ENCODE peak calls at places on chromosomes 4 and X, in six cellular contexts. One of them, this sample, is unnamed.

GRCh38 chrX:41664307-41665299 is 24.2 kb upstream of the GPR34 start:
- DNase-seq in stimulated activated CD4-positive, alpha-beta T cell treated with anti-CD3 and anti-CD28 coated beads, TNF-alpha, amount 100 ng/mL, for 24 hours: no peak
- DNase-seq in adipocyte: peak
- DNase-seq in epithelial cell of esophagus: no peak
- DNase-seq in NCI-H1105: no peak
- DNase-seq in stimulated activated naive CD8-positive, alpha-beta T cell treated with anti-CD3 and anti-CD28 coated beads, Interleukin-15, Interleukin-2, amounts not matched to agents 100 U/mL and 50 U/mL, for 24 hours: peak
- DNase-seq in this sample: no peak

GRCh38 chr4:127533028-127533700 is 99.6 kb upstream of the INTU start:
- DNase-seq in stimulated activated CD4-positive, alpha-beta T cell treated with anti-CD3 and anti-CD28 coated beads, TNF-alpha, amount 100 ng/mL, for 24 hours: no peak
- DNase-seq in epithelial cell of esophagus: no peak
- DNase-seq in NCI-H1105: no peak
- DNase-seq in stimulated activated naive CD8-positive, alpha-beta T cell treated with anti-CD3 and anti-CD28 coated beads, Interleukin-15, Interleukin-2, amounts not matched to agents 100 U/mL and 50 U/mL, for 24 hours: no peak
- DNase-seq in adipocyte: peak
- DNase-seq in this sample: no peak

GRCh38 chr4:17713779-17714178 is 67.6 kb downstream of the FAM184B start:
- DNase-seq in NCI-H1105: no peak
- DNase-seq in epithelial cell of esophagus: no peak
- DNase-seq in stimulated activated naive CD8-positive, alpha-beta T cell treated with anti-CD3 and anti-CD28 coated beads, Interleukin-15, Interleukin-2, amounts not matched to agents 100 U/mL and 50 U/mL, for 24 hours: no peak
- DNase-seq in stimulated activated CD4-positive, alpha-beta T cell treated with anti-CD3 and anti-CD28 coated beads, TNF-alpha, amount 100 ng/mL, for 24 hours: no peak
- DNase-seq in adipocyte: no peak
- DNase-seq in this sample: no peak

GRCh38 chr4:100679926-100680325 is 162.1 kb upstream of the EMCN start:
- DNase-seq in adipocyte: no peak
- DNase-seq in epithelial cell of esophagus: no peak
- DNase-seq in stimulated activated naive CD8-positive, alpha-beta T cell treated with anti-CD3 and anti-CD28 coated beads, Interleukin-15, Interleukin-2, amounts not matched to agents 100 U/mL and 50 U/mL, for 24 hours: no peak
- DNase-seq in stimulated activated CD4-positive, alpha-beta T cell treated with anti-CD3 and anti-CD28 coated beads, TNF-alpha, amount 100 ng/mL, for 24 hours: no peak
- DNase-seq in NCI-H1105: peak
- DNase-seq in this sample: no peak

GRCh38 chrX:109890910-109891502 is 111.9 kb upstream of the TMEM164 start:
- DNase-seq in stimulated activated naive CD8-positive, alpha-beta T cell treated with anti-CD3 and anti-CD28 coated beads, Interleukin-15, Interleukin-2, amounts not matched to agents 100 U/mL and 50 U/mL, for 24 hours: peak
- DNase-seq in NCI-H1105: peak
- DNase-seq in adipocyte: peak
- DNase-seq in stimulated activated CD4-positive, alpha-beta T cell treated with anti-CD3 and anti-CD28 coated beads, TNF-alpha, amount 100 ng/mL, for 24 hours: peak
- DNase-seq in epithelial cell of esophagus: peak
- DNase-seq in this sample: peak

GRCh38 chr4:153112071-153112460 is 92.2 kb upstream of the TRIM2 start:
- DNase-seq in NCI-H1105: no peak
- DNase-seq in stimulated activated CD4-positive, alpha-beta T cell treated with anti-CD3 and anti-CD28 coated beads, TNF-alpha, amount 100 ng/mL, for 24 hours: peak
- DNase-seq in stimulated activated naive CD8-positive, alpha-beta T cell treated with anti-CD3 and anti-CD28 coated beads, Interleukin-15, Interleukin-2, amounts not matched to agents 100 U/mL and 50 U/mL, for 24 hours: peak
- DNase-seq in epithelial cell of esophagus: no peak
- DNase-seq in adipocyte: no peak
- DNase-seq in this sample: peak

GRCh38 chrX:101417981-101418841 is 10.2 kb downstream of the HNRNPH2 start:
- DNase-seq in stimulated activated naive CD8-positive, alpha-beta T cell treated with anti-CD3 and anti-CD28 coated beads, Interleukin-15, Interleukin-2, amounts not matched to agents 100 U/mL and 50 U/mL, for 24 hours: peak
- DNase-seq in adipocyte: peak
- DNase-seq in stimulated activated CD4-positive, alpha-beta T cell treated with anti-CD3 and anti-CD28 coated beads, TNF-alpha, amount 100 ng/mL, for 24 hours: peak
- DNase-seq in NCI-H1105: peak
- DNase-seq in epithelial cell of esophagus: no peak
- DNase-seq in this sample: peak

GRCh38 chr4:189143255-189143654 is 797.4 kb upstream of the FRG1 start:
- DNase-seq in stimulated activated CD4-positive, alpha-beta T cell treated with anti-CD3 and anti-CD28 coated beads, TNF-alpha, amount 100 ng/mL, for 24 hours: no peak
- DNase-seq in adipocyte: peak
- DNase-seq in NCI-H1105: no peak
- DNase-seq in epithelial cell of esophagus: peak
- DNase-seq in stimulated activated naive CD8-positive, alpha-beta T cell treated with anti-CD3 and anti-CD28 coated beads, Interleukin-15, Interleukin-2, amounts not matched to agents 100 U/mL and 50 U/mL, for 24 hours: no peak
- DNase-seq in this sample: no peak

GRCh38 chr4:10942166-10942565 is 257.6 kb upstream of the CLNK start:
- DNase-seq in stimulated activated naive CD8-positive, alpha-beta T cell treated with anti-CD3 and anti-CD28 coated beads, Interleukin-15, Interleukin-2, amounts not matched to agents 100 U/mL and 50 U/mL, for 24 hours: no peak
- DNase-seq in adipocyte: no peak
- DNase-seq in epithelial cell of esophagus: no peak
- DNase-seq in NCI-H1105: no peak
- DNase-seq in stimulated activated CD4-positive, alpha-beta T cell treated with anti-CD3 and anti-CD28 coated beads, TNF-alpha, amount 100 ng/mL, for 24 hours: no peak
- DNase-seq in this sample: no peak

This sample was measured in naive B cell.